ENCODE peak calls at places on chromosomes 1 and 21, in six cellular contexts. G, S, P, T, N and D are unnamed samples.

GRCh38 chr1:239353536-239353935 is 32.8 kb upstream of the CHRM3 start:
- DNase-seq in G (no peak), S (no peak), P (no peak), T (no peak), N (no peak), D (no peak)

GRCh38 chr1:10896673-10897072 is 100.2 kb upstream of the CASZ1 start:
- DNase-seq in G (no peak), S (no peak), P (no peak), T (no peak), N (no peak), D (no peak)

GRCh38 chr1:17955302-17956285 is 152.0 kb upstream of the IGSF21 start:
- DNase-seq in G (no peak), S (no peak), P (no peak), T (no peak), N (no peak), D (no peak)

GRCh38 chr1:99675994-99676393 is 30.1 kb downstream of the PALMD start:
- DNase-seq in G (no peak), S (no peak), P (no peak), T (no peak), N (no peak), D (no peak)

GRCh38 chr1:112508242-112509004 is at the start of gene WNT2B:
- DNase-seq in G (no peak), S (peak; percentile 80), P (no peak), T (peak; percentile 6), N (peak; percentile 53), D (peak; percentile 64)

GRCh38 chr1:110524311-110525249 is 5.6 kb upstream of the KCNA10 start:
- DNase-seq in G (no peak), S (peak; percentile 70), P (no peak), T (peak; percentile 21), N (peak; percentile 55), D (peak; percentile 69)

GRCh38 chr1:230085178-230085515 is 18.1 kb downstream of the GALNT2 start:
- DNase-seq in G (no peak), S (no peak), P (no peak), T (no peak), N (no peak), D (no peak)

GRCh38 chr1:233242827-233243483 is 52.6 kb downstream of the PCNX2 start:
- DNase-seq in G (no peak), S (no peak), P (no peak), T (no peak), N (no peak), D (no peak)

GRCh38 chr1:25780318-25781129 is 19.5 kb upstream of the SELENON start:
- DNase-seq in G (no peak), S (no peak), P (no peak), T (peak; percentile 34), N (no peak), D (no peak)

GRCh38 chr21:34213959-34214358 is 140.6 kb downstream of the MRPS6 start:
- DNase-seq in G (no peak), S (no peak), P (no peak), T (no peak), N (no peak), D (no peak)

GRCh38 chr1:109760581-109761226 is 3.0 kb downstream of the EPS8L3 start:
- DNase-seq in G (no peak), S (no peak), P (no peak), T (no peak), N (no peak), D (no peak)